ENCODE peak calls at places on chromosomes 12 and 14, in six cellular contexts. B is T-helper 2 cell, E is NCI-H460, Q is psoas muscle, S is RPMI7951, H is esophagus squamous epithelium. D is an unnamed sample.

GRCh38 chr12:94925729-94926128 is 77.8 kb downstream of the NDUFA12 start:
- DNase-seq in B (no peak), E (no peak), Q (no peak), S (no peak), H (no peak), D (no peak)

GRCh38 chr14:77980475-77981321 is 180.8 kb downstream of the ADCK1 start:
- DNase-seq in B (no peak), Q (peak; percentile 19), E (no peak), H (no peak), S (no peak), D (no peak)

GRCh38 chr14:51738754-51739153 is 87.0 kb downstream of the FRMD6 start:
- DNase-seq in S (no peak), Q (no peak), B (no peak), E (no peak), H (no peak), D (no peak)

GRCh38 chr14:77139540-77140342 is 1.9 kb downstream of the ZDHHC22 start:
- DNase-seq in S (no peak), H (no peak), Q (peak; percentile 27), B (peak; percentile 15), E (peak; percentile 35), D (peak; percentile 24)

GRCh38 chr14:89621791-89622638 is 205.0 kb upstream of the FOXN3 start:
- DNase-seq in Q (no peak), E (no peak), S (no peak), H (no peak), B (no peak), D (no peak)

GRCh38 chr14:70616646-70617045 is 16.2 kb upstream of the MED6 start:
- DNase-seq in B (no peak), S (no peak), E (no peak), H (no peak), Q (no peak), D (no peak)

GRCh38 chr12:87200289-87200979 is 828.8 kb downstream of the C12orf50 start:
- DNase-seq in E (no peak), Q (no peak), S (no peak), B (no peak), H (no peak), D (no peak)

GRCh38 chr14:86510503-86510902 is 980.6 kb downstream of the FLRT2 start:
- DNase-seq in S (no peak), B (no peak), Q (no peak), H (no peak), E (no peak), D (no peak)

GRCh38 chr12:3421599-3421998 is 69.4 kb upstream of the PRMT8 start:
- DNase-seq in E (no peak), H (no peak), Q (no peak), S (no peak), B (no peak), D (no peak)

GRCh38 chr12:53313996-53314395 is 7.4 kb downstream of the AAAS start:
- DNase-seq in H (no peak), E (no peak), S (no peak), Q (no peak), B (no peak), D (no peak)

GRCh38 chr14:57957441-57957840 is 91.5 kb upstream of the SLC35F4 start:
- DNase-seq in Q (no peak), E (no peak), H (no peak), B (no peak), S (no peak), D (no peak)

GRCh38 chr12:111656016-111656415 is 29.7 kb downstream of the BRAP start:
- DNase-seq in S (no peak), H (no peak), Q (no peak), E (no peak), B (no peak), D (no peak)

GRCh38 chr14:50658203-50658602 is 9.9 kb downstream of the SAV1 start:
- DNase-seq in H (no peak), B (no peak), S (peak; percentile 49), Q (no peak), E (peak; percentile 19), D (no peak)

GRCh38 chr14:61238611-61239010 is 42.5 kb downstream of the TMEM30B start:
- DNase-seq in B (no peak), E (no peak), Q (no peak), S (no peak), H (no peak), D (no peak)

GRCh38 chr14:23638414-23639047 is 2.4 kb downstream of the DHRS2 start:
- DNase-seq in Q (no peak), H (no peak), B (no peak), S (peak; percentile 67), E (no peak), D (no peak)

GRCh38 chr12:15423629-15424028 is 101.3 kb downstream of the PTPRO start:
- DNase-seq in E (no peak), H (no peak), Q (no peak), S (peak; percentile 13), B (no peak), D (no peak)

GRCh38 chr12:92078167-92079053 is 67.2 kb downstream of the BTG1 start:
- DNase-seq in Q (no peak), S (peak; percentile 87), E (peak; percentile 95), H (no peak), B (no peak), D (no peak)

GRCh38 chr14:104692261-104692938 is 3.0 kb downstream of the INF2 start:
- DNase-seq in E (no peak), B (no peak), S (no peak), Q (no peak), H (no peak), D (no peak)

GRCh38 chr14:87996276-87996592 is 3.3 kb upstream of the GALC start:
- DNase-seq in Q (no peak), H (no peak), S (no peak), E (no peak), B (no peak), D (no peak)

GRCh38 chr12:117408161-117408791 is 46.9 kb upstream of the NOS1 start:
- DNase-seq in E (no peak), H (no peak), Q (no peak), S (peak; percentile 65), B (no peak), D (no peak)

GRCh38 chr12:115440438-115440837 is 756.5 kb upstream of the TBX3 start:
- DNase-seq in B (no peak), H (no peak), S (peak; percentile 90), Q (peak; percentile 60), E (peak; percentile 19), D (no peak)

GRCh38 chr14:64812412-64812811 is 67.3 kb downstream of the SPTB start:
- DNase-seq in E (no peak), B (no peak), Q (peak; percentile 52), S (no peak), H (no peak), D (peak; percentile 34)

GRCh38 chr12:9760699-9761406 is at the start of gene CD69:
- DNase-seq in B (peak; percentile 68), E (no peak), Q (no peak), H (no peak), S (no peak), D (peak; percentile 66)

GRCh38 chr14:54562334-54562733 is 4.6 kb upstream of the SAMD4A start:
- DNase-seq in E (no peak), S (peak; percentile 4), B (no peak), Q (no peak), H (no peak), D (no peak)

GRCh38 chr14:63308723-63309317 is 9.9 kb downstream of the GPHB5 start:
- DNase-seq in H (no peak), S (no peak), Q (no peak), B (no peak), E (peak; percentile 18), D (no peak)

GRCh38 chr12:13654456-13654855 is 326.9 kb downstream of the GRIN2B start:
- DNase-seq in Q (no peak), H (no peak), B (no peak), S (no peak), E (no peak), D (no peak)

GRCh38 chr12:53094394-53094787 is 3.1 kb upstream of the IGFBP6 start:
- DNase-seq in Q (no peak), E (no peak), H (no peak), B (no peak), S (no peak), D (no peak)

GRCh38 chr12:3252416-3252815 is 175.2 kb downstream of the TSPAN9 start:
- DNase-seq in Q (peak; percentile 89), B (no peak), S (no peak), E (no peak), H (no peak), D (no peak)

GRCh38 chr12:93552427-93552826 is 20.0 kb upstream of the SOCS2 start:
- DNase-seq in E (no peak), Q (no peak), H (no peak), B (no peak), S (no peak), D (no peak)

GRCh38 chr12:102067574-102068258 is 5.9 kb upstream of the WASHC3 start:
- DNase-seq in Q (no peak), B (no peak), E (no peak), H (no peak), S (peak; percentile 71), D (no peak)